ENCODE peak calls at places on chromosomes 2 and 18, in eight cellular contexts. Y is upper lobe of right lung; L is tibial artery; G is nephron progenitor cell; I is Caco-2; N is heart left ventricle; U is CD8-positive, alpha-beta T cell; X is body of pancreas. O is an unnamed sample.

GRCh38 chr2:38734299-38735058 is 16.7 kb downstream of the SRSF7 start:
- DNase-seq in Y (no peak), X (no peak), U (no peak), I (no peak), G (no peak), L (no peak), N (no peak), O (no peak)

GRCh38 chr2:240401781-240402551 is 33.5 kb upstream of the GPC1 start:
- DNase-seq in U (no peak), N (no peak), I (no peak), X (peak), G (no peak), L (peak), Y (peak), O (no peak)

GRCh38 chr2:77434880-77435279 is 87.3 kb downstream of the LRRTM4 start:
- DNase-seq in G (no peak), I (no peak), Y (no peak), L (no peak), X (no peak), N (no peak), U (no peak), O (no peak)

GRCh38 chr18:63322908-63323634 is 3.5 kb upstream of the BCL2 start:
- DNase-seq in N (no peak), I (peak), U (peak), X (peak), Y (no peak), L (no peak), G (peak), O (peak)

GRCh38 chr2:69588403-69588802 is 55.1 kb downstream of the AAK1 start:
- DNase-seq in Y (no peak), U (no peak), X (no peak), I (no peak), N (no peak), L (no peak), G (no peak), O (no peak)

GRCh38 chr2:135149251-135149650 is 97.2 kb downstream of the RAB3GAP1 start:
- DNase-seq in X (peak), Y (no peak), N (no peak), L (no peak), G (no peak), U (no peak), I (no peak), O (no peak)

GRCh38 chr2:26911911-26912861 is 58.3 kb upstream of the MAPRE3 start:
- DNase-seq in I (no peak), G (peak), L (no peak), X (no peak), N (no peak), U (no peak), Y (no peak), O (no peak)

GRCh38 chr2:173571021-173571821 is 216.5 kb downstream of the CDCA7 start:
- DNase-seq in G (peak), Y (no peak), X (peak), N (no peak), U (no peak), I (peak), L (no peak), O (no peak)

GRCh38 chr2:126811101-126811500 is 87.6 kb upstream of the TEX51 start:
- DNase-seq in G (no peak), L (no peak), X (no peak), N (no peak), I (no peak), U (no peak), Y (no peak), O (no peak)

GRCh38 chr2:172208881-172209325 is 106.2 kb upstream of the DLX2 start:
- DNase-seq in G (no peak), I (peak), N (no peak), Y (no peak), X (no peak), L (no peak), U (no peak), O (no peak)
- TF ChIP-seq CTCF in G (no peak), I (no peak), N (no peak), Y (no peak), X (no peak), L (no peak), U (no peak), O (no peak)

GRCh38 chr18:26538524-26538923 is 9.8 kb downstream of the KCTD1 start:
- DNase-seq in G (no peak), U (no peak), N (no peak), L (no peak), X (no peak), Y (no peak), I (no peak), O (no peak)
- TF ChIP-seq CTCF in G (no peak), U (no peak), N (no peak), L (no peak), X (no peak), Y (no peak), I (no peak), O (no peak)

DNA sequence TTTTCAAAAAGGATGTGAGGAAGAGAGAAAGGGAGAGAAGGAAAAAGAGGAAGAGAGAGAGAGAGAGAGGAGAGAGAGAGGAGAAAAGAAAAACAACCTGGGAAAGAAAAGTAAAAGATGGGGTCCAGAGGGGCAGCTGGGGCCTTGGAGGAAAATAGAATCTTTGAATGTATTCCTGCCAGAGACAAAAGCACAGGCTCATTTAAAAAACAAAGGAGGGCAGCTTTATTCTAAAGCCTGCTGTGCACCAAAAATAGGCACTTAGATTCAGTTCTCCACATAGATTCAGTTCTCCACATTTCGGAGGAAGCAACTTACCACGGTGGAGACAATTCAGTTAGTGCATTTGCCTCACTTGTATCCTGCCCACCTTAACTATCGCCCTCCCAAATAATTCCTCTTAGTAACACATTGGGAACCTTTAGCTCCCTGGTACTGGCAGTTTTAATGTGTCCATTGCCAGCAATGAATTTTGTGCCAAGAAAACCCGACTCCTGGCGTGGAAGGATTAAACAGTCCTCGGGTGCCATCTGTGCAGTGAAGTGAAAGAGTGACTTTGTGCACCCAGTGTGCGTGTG is 71.3 kb downstream of the DPP4 start:
- DNase-seq in Y (no peak), X (no peak), N (no peak), I (no peak), L (no peak), U (no peak), G (no peak), O (no peak)
- TF ChIP-seq CTCF in Y (no peak), X (no peak), N (no peak), I (no peak), L (no peak), U (no peak), G (no peak), O (no peak)

GRCh38 chr2:16218161-16218560 is 277.8 kb downstream of the MYCN start:
- DNase-seq in U (no peak), I (no peak), N (no peak), X (no peak), Y (no peak), L (no peak), G (no peak), O (no peak)

GRCh38 chr2:16219292-16219975 is 279.1 kb downstream of the MYCN start:
- DNase-seq in N (no peak), L (peak), G (no peak), X (no peak), Y (peak), I (no peak), U (no peak), O (no peak)

GRCh38 chr2:16217271-16217670 is 276.9 kb downstream of the MYCN start:
- DNase-seq in Y (no peak), X (no peak), U (no peak), I (no peak), N (no peak), G (no peak), L (peak), O (no peak)

GRCh38 chr2:16216555-16216938 is 276.2 kb downstream of the MYCN start:
- DNase-seq in I (no peak), U (no peak), L (no peak), Y (no peak), X (no peak), N (no peak), G (no peak), O (no peak)

DNA sequence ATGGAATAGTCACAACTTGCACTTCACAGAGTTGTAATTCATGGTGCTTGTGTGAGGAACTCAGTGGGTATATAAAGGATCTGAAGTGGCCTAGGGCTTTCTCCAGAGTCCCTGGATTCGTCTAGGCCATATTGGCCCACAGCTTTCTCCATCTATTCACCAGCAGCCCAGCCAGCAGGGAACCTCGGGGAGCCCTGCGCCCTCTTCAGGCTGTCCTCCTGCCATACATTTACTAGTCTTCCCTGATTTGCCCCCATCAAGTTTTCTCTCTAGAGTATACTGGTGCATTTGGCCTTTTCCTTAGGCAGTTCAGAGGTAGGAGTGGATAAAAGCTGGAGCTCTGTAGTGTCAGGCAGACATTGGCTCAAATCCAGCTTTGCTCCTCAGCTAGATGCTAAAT is 278.3 kb downstream of the MYCN start:
- DNase-seq in X (peak), G (peak), Y (peak), I (peak), N (no peak), L (peak), U (no peak), O (no peak)
- TF ChIP-seq CTCF in X (no peak), G (peak), Y (peak), I (peak), N (peak), L (no peak), U (no peak), O (peak)

GRCh38 chr2:188291617-188292445 is at the start of gene GULP1:
- DNase-seq in U (no peak), N (peak), I (peak), G (peak), X (peak), Y (peak), L (peak), O (no peak)
- TF ChIP-seq CTCF in U (no peak), N (peak), I (peak), G (peak), X (peak), Y (peak), L (peak), O (no peak)

DNA sequence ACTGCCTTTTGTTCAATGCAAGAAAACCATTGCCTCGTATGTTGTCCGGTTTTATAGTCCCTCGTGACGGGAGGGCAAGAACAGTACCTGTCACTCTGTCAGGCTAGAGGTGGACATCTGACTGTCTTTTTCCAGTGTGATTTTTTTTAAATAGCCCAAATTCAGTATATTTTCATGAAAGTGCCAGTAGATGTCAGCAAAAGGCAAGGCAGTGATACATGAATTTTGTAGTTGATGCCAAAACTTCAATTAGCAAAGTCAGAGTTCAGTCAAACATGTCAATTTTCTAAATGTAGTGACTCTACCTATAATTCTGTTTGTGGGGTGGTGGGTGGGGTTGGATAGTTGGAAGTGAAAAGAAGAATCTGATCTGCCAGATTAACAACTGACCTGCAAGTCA is 296.0 kb upstream of the MC4R start:
- DNase-seq in Y (no peak), U (no peak), L (no peak), G (no peak), I (no peak), X (no peak), N (no peak), O (no peak)
- TF ChIP-seq CTCF in Y (no peak), U (no peak), L (no peak), G (no peak), I (no peak), X (no peak), N (no peak), O (no peak)

GRCh38 chr2:233456934-233457333 is 102.6 kb downstream of the DGKD start:
- DNase-seq in U (no peak), N (peak), X (no peak), Y (no peak), G (no peak), L (no peak), I (no peak), O (peak)
- TF ChIP-seq CTCF in U (no peak), N (no peak), X (no peak), Y (no peak), G (no peak), L (no peak), I (no peak), O (no peak)